ENCODE peak calls at places on chromosomes 7 and 10, in eight cellular contexts. Q is caudate nucleus; H is endothelial cell; X is HEK293T; F is CD4-positive, alpha-beta memory T cell; J is AG10803; T is HT1080; D is anterior cingulate cortex. K is an unnamed sample.

GRCh38 chr10:48547981-48548380 is 56.9 kb downstream of the ARHGAP22 start:
- DNase-seq in Q (no peak), H (no peak), X (no peak), F (no peak), J (no peak), T (no peak), D (no peak), K (no peak)

GRCh38 chr10:108812296-108812695 is 1111.0 kb downstream of the XPNPEP1 start:
- DNase-seq in Q (no peak), H (no peak), X (no peak), F (no peak), J (no peak), T (no peak), D (no peak), K (peak; percentile 31)

GRCh38 chr10:78507761-78508160 is 474.1 kb downstream of the RPS24 start:
- DNase-seq in Q (no peak), H (no peak), X (no peak), F (no peak), J (no peak), T (no peak), D (peak; percentile 33), K (no peak)

GRCh38 chr10:92761576-92761975 is 71.8 kb downstream of the HHEX start:
- DNase-seq in Q (no peak), H (no peak), X (no peak), F (no peak), J (peak; percentile 11), T (no peak), D (no peak), K (peak; percentile 19)

GRCh38 chr10:50619882-50620281 is 3.9 kb downstream of the SGMS1 start:
- DNase-seq in Q (peak; percentile 14), H (no peak), X (no peak), F (no peak), J (no peak), T (no peak), D (no peak), K (no peak)

GRCh38 chr10:34143466-34143865 is 671.6 kb downstream of the PARD3 start:
- DNase-seq in Q (no peak), H (no peak), X (no peak), F (no peak), J (no peak), T (no peak), D (no peak), K (no peak)

GRCh38 chr7:114910787-114911186 is 11.1 kb upstream of the MDFIC start:
- DNase-seq in Q (no peak), H (no peak), X (no peak), F (no peak), J (peak; percentile 31), T (no peak), D (no peak), K (no peak)

GRCh38 chr7:119395024-119395423 is 878.0 kb upstream of the KCND2 start:
- DNase-seq in Q (no peak), H (no peak), X (no peak), F (no peak), J (no peak), T (no peak), D (no peak), K (no peak)

GRCh38 chr10:70763567-70763966 is 21.6 kb downstream of the TBATA start:
- DNase-seq in Q (no peak), H (no peak), X (no peak), F (no peak), J (no peak), T (no peak), D (no peak), K (no peak)

K was measured in ELR.